ENCODE peak calls at places on chromosomes 3 and 15, in ten cellular contexts. P is T-cell; N is NCI-H345; E is hypothalamus; K is CD4-positive, alpha-beta T cell; F is activated CD8-positive, alpha-beta memory T cell treated with anti-CD3 and anti-CD28 coated beads for 24 hours; A is HFFc6; H is AG04450; V is GM03348; B is amniotic epithelial cell. L is an unnamed sample.

GRCh38 chr3:133591271-133591742 is 17.8 kb downstream of the CDV3 start:
- DNase-seq in K (no peak), V (peak; percentile 70), P (no peak), A (peak; percentile 36), N (no peak), E (no peak), B (no peak), H (no peak), F (no peak), L (no peak)

GRCh38 chr3:43484926-43485488 is 136.8 kb downstream of the ANO10 start:
- DNase-seq in P (no peak), F (no peak), N (no peak), K (no peak), H (no peak), E (no peak), B (no peak), A (no peak), V (no peak), L (no peak)

GRCh38 chr15:60973637-60974415 is 255.3 kb downstream of the RORA start:
- DNase-seq in K (no peak), V (peak; percentile 48), E (no peak), H (peak; percentile 37), F (no peak), A (peak; percentile 58), B (peak; percentile 72), N (no peak), P (no peak), L (no peak)

GRCh38 chr15:78353093-78353492 is 12.9 kb downstream of the CRABP1 start:
- DNase-seq in F (no peak), B (peak; percentile 22), K (no peak), A (no peak), V (no peak), N (no peak), H (no peak), P (no peak), E (no peak), L (no peak)

GRCh38 chr3:188432826-188433525 is 279.0 kb downstream of the LPP start:
- DNase-seq in A (peak; percentile 7), P (no peak), K (no peak), E (no peak), H (no peak), B (peak; percentile 95), N (no peak), V (no peak), F (no peak), L (no peak)

GRCh38 chr15:74200871-74201419 is 1.6 kb downstream of the STRA6 start:
- DNase-seq in F (no peak), K (no peak), H (no peak), N (no peak), V (no peak), P (no peak), A (no peak), E (no peak), B (no peak), L (no peak)

GRCh38 chr3:45817788-45818523 is 21.6 kb upstream of the SLC6A20 start:
- DNase-seq in H (peak; percentile 97), P (no peak), A (peak; percentile 91), N (peak; percentile 75), V (peak; percentile 75), E (no peak), F (no peak), B (peak; percentile 97), K (no peak), L (peak; percentile 48)

GRCh38 chr15:50107591-50108408 is 11.2 kb downstream of the ATP8B4 start:
- DNase-seq in B (no peak), A (no peak), E (no peak), P (no peak), K (no peak), H (no peak), V (no peak), F (no peak), N (no peak), L (no peak)

GRCh38 chr15:60115579-60116415 is 111.7 kb downstream of the FOXB1 start:
- DNase-seq in P (no peak), V (no peak), F (no peak), K (no peak), E (no peak), N (peak; percentile 12), H (no peak), B (peak; percentile 58), A (no peak), L (no peak)

GRCh38 chr15:43329222-43329959 is 982 bp downstream of the LCMT2 start:
- DNase-seq in B (peak; percentile 4), A (peak; percentile 0), H (no peak), V (peak; percentile 11), E (peak; percentile 67), K (peak; percentile 33), F (no peak), P (no peak), N (peak; percentile 6), L (no peak)

GRCh38 chr15:40928351-40928974 is 677 bp upstream of the DLL4 start:
- DNase-seq in A (no peak), E (no peak), H (no peak), V (no peak), B (no peak), N (peak; percentile 92), F (no peak), K (no peak), P (no peak), L (peak; percentile 82)

GRCh38 chr3:146065573-146066006 is 95.4 kb downstream of the PLOD2 start:
- DNase-seq in A (peak; percentile 66), N (peak; percentile 35), F (no peak), P (no peak), B (peak; percentile 71), V (peak; percentile 8), E (no peak), K (no peak), H (peak; percentile 48), L (peak; percentile 64)

GRCh38 chr3:148178508-148178907 is 519.2 kb upstream of the AGTR1 start:
- DNase-seq in K (no peak), P (no peak), A (no peak), B (no peak), H (no peak), E (no peak), F (no peak), N (peak; percentile 79), V (no peak), L (peak; percentile 91)

GRCh38 chr3:36763850-36764703 is at the start of gene DCLK3:
- DNase-seq in K (no peak), N (peak; percentile 27), A (no peak), E (no peak), P (no peak), F (no peak), V (peak; percentile 27), H (no peak), B (no peak), L (no peak)

L was measured in NCI-H1105.